ENCODE peak calls at places on chromosomes 2 and 18, in five cellular contexts. R, U, C, J and N are unnamed samples.

GRCh38 chr2:173631123-173631450 is 276.4 kb downstream of the CDCA7 start:
- DNase-seq in R (no peak), U (no peak), C (no peak), J (no peak), N (no peak)

GRCh38 chr2:62150597-62151305 is 45.2 kb upstream of the B3GNT2 start:
- DNase-seq in R (no peak), U (no peak), C (no peak), J (peak; percentile 87), N (no peak)

GRCh38 chr2:215499330-215499729 is 63.5 kb upstream of the FN1 start:
- DNase-seq in R (no peak), U (no peak), C (no peak), J (peak; percentile 50), N (no peak)

GRCh38 chr2:200383380-200384110 is 77.1 kb downstream of the SPATS2L start:
- DNase-seq in R (no peak), U (peak; percentile 48), C (no peak), J (peak; percentile 73), N (no peak)

GRCh38 chr18:35460719-35461118 is 37.0 kb downstream of the INO80C start:
- DNase-seq in R (no peak), U (no peak), C (no peak), J (peak; percentile 27), N (no peak)

GRCh38 chr2:229044581-229044980 is 226.5 kb downstream of the PID1 start:
- DNase-seq in R (no peak), U (no peak), C (no peak), J (peak; percentile 32), N (no peak)

GRCh38 chr2:9430316-9431293 is 7.2 kb downstream of the CPSF3 start:
- DNase-seq in R (no peak), U (no peak), C (no peak), J (peak; percentile 39), N (no peak)

GRCh38 chr2:26563686-26564085 is 77.5 kb downstream of the CIB4 start:
- DNase-seq in R (no peak), U (no peak), C (no peak), J (no peak), N (no peak)

GRCh38 chr2:164439885-164440284 is 181.4 kb downstream of the GRB14 start:
- DNase-seq in R (no peak), U (no peak), C (no peak), J (no peak), N (no peak)

GRCh38 chr2:10009271-10009810 is 34.0 kb upstream of the KLF11 start:
- DNase-seq in R (peak; percentile 41), U (no peak), C (peak; percentile 77), J (no peak), N (peak; percentile 71)

GRCh38 chr2:129388870-129389269 is 590.6 kb upstream of the RAB6C start:
- DNase-seq in R (no peak), U (no peak), C (no peak), J (no peak), N (no peak)
- H3K4me3 ChIP-seq in R (no peak overlapping the region), U (no peak overlapping the region), C (no peak overlapping the region), J (no peak overlapping the region), N (no peak overlapping the region)

DNA sequence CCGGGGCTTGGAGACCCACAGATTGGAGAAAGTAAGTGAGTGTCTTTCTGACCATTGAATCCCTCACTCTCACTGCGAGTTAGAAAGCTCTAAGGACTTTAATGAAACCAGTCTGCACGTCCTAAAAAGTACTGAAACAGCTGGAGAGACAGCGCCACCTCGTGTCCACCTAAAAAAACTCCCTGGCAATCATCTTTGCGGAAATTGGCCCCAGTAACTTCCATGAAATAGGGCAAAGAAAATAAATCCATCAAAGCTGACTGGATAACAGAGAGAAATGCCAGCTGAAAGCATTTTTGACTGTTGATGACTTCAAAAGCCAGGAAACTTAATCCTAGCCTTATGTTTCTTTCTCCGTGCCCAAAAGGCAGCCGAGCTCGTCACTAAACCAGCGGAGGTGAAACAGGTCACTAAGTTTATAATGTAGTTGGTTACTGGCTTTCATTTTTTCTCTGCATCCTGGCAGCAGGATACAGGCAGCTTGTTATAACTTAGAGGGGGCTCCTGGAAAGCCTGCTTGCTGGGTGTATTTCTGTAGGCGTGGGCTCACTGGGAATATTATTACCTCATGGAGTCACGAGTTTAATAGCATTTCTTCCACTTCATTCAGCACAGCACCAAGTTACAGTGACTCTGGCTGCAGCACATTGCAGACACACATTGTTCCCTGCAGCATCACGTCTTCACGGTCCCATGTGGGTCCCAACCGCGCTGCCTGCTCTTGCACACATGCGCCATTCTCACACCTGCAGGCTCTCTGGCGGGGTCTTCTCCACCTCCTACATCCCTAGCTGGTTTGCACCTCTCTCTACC is 266.5 kb downstream of the HRH4 start:
- DNase-seq in R (no peak), U (no peak), C (no peak), J (peak; percentile 40), N (no peak)
- H3K4me3 ChIP-seq in R (peak overlapping the region; percentile 4), U (no peak overlapping the region), C (no peak overlapping the region), J (no peak overlapping the region), N (no peak overlapping the region)

GRCh38 chr2:157785200-157785599 is 90.9 kb downstream of the ACVR1 start:
- DNase-seq in R (no peak), U (no peak), C (no peak), J (peak; percentile 43), N (no peak)

GRCh38 chr2:157785866-157786662 is 90.1 kb downstream of the ACVR1 start:
- DNase-seq in R (no peak), U (no peak), C (no peak), J (peak; percentile 67), N (no peak)

GRCh38 chr2:157783180-157783579 is 93.0 kb downstream of the ACVR1 start:
- DNase-seq in R (no peak), U (no peak), C (no peak), J (no peak), N (no peak)

GRCh38 chr2:157784823-157785175 is 91.3 kb downstream of the ACVR1 start:
- DNase-seq in R (no peak), U (no peak), C (no peak), J (no peak), N (no peak)

GRCh38 chr2:157784169-157784822 is 91.8 kb downstream of the ACVR1 start:
- DNase-seq in R (peak; percentile 66), U (no peak), C (peak; percentile 9), J (peak; percentile 76), N (peak; percentile 74)
- H3K4me3 ChIP-seq in R (no peak overlapping the region), U (no peak overlapping the region), C (no peak overlapping the region), J (peak overlapping the region; percentile 11), N (no peak overlapping the region)

GRCh38 chr2:158893057-158893456 is 75.4 kb upstream of the TANC1 start:
- DNase-seq in R (no peak), U (no peak), C (peak; percentile 12), J (peak; percentile 65), N (no peak)

GRCh38 chr2:158890296-158890905 is 78.0 kb upstream of the TANC1 start:
- DNase-seq in R (no peak), U (no peak), C (no peak), J (no peak), N (no peak)

GRCh38 chr2:158894572-158894971 is 73.9 kb upstream of the TANC1 start:
- DNase-seq in R (no peak), U (no peak), C (no peak), J (no peak), N (no peak)

GRCh38 chr2:158894078-158894477 is 74.4 kb upstream of the TANC1 start:
- DNase-seq in R (no peak), U (no peak), C (no peak), J (peak; percentile 97), N (no peak)

DNA sequence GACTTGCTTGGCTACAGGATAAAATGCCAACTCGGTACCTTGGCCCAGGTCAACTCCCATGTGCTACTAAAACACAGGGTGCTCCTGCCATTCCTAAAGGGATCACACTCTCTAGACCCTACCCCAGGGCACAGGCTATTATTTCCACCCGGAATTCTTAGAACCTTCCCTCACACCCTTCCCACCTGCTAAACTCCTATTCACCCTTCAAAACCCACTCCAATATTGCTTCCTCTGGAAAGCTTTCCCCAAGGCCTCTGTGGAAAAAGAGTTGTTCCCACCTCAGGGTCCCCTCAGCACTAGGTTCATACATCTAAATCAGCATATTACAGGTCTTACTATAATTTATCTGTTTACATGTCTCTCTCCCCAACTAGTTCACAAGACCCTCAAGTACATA is 75.0 kb upstream of the TANC1 start:
- DNase-seq in R (no peak), U (no peak), C (no peak), J (no peak), N (no peak)
- H3K4me3 ChIP-seq in R (no peak overlapping the region), U (no peak overlapping the region), C (no peak overlapping the region), J (no peak overlapping the region), N (no peak overlapping the region)

GRCh38 chr18:9804517-9805104 is 81.2 kb upstream of the TXNDC2 start:
- DNase-seq in R (no peak), U (no peak), C (no peak), J (no peak), N (no peak)

GRCh38 chr18:9802175-9802747 is 83.5 kb upstream of the TXNDC2 start:
- DNase-seq in R (no peak), U (no peak), C (no peak), J (no peak), N (no peak)

GRCh38 chr18:9806905-9807304 is 78.9 kb upstream of the TXNDC2 start:
- DNase-seq in R (no peak), U (no peak), C (no peak), J (no peak), N (no peak)

GRCh38 chr18:9802774-9803697 is 82.7 kb upstream of the TXNDC2 start:
- DNase-seq in R (no peak), U (no peak), C (no peak), J (no peak), N (no peak)

GRCh38 chr18:9803698-9804516 is 81.9 kb upstream of the TXNDC2 start:
- DNase-seq in R (no peak), U (no peak), C (peak; percentile 58), J (no peak), N (no peak)
- H3K4me3 ChIP-seq in R (no peak overlapping the region), U (no peak overlapping the region), C (no peak overlapping the region), J (no peak overlapping the region), N (no peak overlapping the region)

GRCh38 chr2:130389783-130390182 is 33.9 kb downstream of the PTPN18 start:
- DNase-seq in R (no peak), U (no peak), C (no peak), J (no peak), N (no peak)

GRCh38 chr2:130393318-130393910 is 37.6 kb downstream of the PTPN18 start:
- DNase-seq in R (no peak), U (no peak), C (no peak), J (peak; percentile 23), N (no peak)

GRCh38 chr2:130391058-130391871 is 35.4 kb downstream of the PTPN18 start:
- DNase-seq in R (peak; percentile 93), U (peak; percentile 81), C (peak; percentile 96), J (peak; percentile 60), N (peak; percentile 78)

GRCh38 chr2:130390460-130391057 is 34.7 kb downstream of the PTPN18 start:
- DNase-seq in R (no peak), U (no peak), C (peak; percentile 80), J (no peak), N (peak; percentile 81)

DNA sequence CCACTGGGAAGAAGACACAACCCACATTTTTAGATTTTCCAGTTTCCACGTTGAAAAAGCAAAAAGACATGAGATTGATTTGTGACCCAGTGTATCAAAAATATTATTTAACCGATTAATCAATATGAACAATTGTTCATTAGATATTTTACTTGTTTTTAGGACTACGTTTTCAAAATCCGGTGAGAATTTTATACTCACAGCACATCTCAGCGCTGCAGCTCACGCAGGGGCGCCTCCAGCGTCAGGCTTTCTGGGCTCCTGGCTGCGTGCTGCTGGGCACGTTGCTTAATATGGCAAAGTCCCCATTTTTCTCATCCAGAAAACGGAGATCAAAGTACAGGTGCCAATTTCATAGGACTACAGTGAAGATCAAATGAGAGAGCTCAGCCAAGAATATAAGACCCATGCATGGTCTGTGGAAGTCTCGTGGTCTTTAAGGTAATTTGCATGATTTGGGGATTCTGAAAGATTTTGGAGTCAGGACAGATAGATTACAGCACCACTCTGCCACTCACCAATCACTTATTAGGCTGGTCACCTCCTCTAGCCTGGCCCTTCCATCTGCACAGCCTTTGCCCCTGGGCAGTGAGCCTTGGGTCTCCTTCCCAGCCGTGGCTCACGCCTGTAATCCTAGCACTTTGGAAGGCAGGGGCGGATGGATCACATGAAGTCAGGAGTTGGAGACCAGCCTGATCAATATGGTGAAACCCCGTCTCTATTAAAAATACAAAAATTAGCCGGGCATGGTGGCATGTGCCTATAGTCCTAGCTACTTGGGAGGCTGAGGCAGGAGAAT is 36.2 kb downstream of the PTPN18 start:
- DNase-seq in R (no peak), U (no peak), C (peak; percentile 68), J (no peak), N (no peak)
- H3K4me3 ChIP-seq in R (peak overlapping the region; percentile 68), U (peak overlapping the region; percentile 78), C (peak overlapping the region; percentile 45), J (peak overlapping the region; percentile 76), N (peak overlapping the region; percentile 44)